ENCODE peak calls at places on chromosome 11, in six cellular contexts. F is ovary, N is mammary epithelial cell, T is endodermal cell, W is aorta, B is PC-9. C is an unnamed sample.

GRCh38 chr11:128548655-128549255 is 38.6 kb downstream of the ETS1 start:
- DNase-seq in F (peak; percentile 81), N (no peak), T (peak; percentile 78), W (peak; percentile 62), B (no peak), C (peak; percentile 88)

GRCh38 chr11:46529928-46530574 is 63.8 kb downstream of the AMBRA1 start:
- DNase-seq in F (no peak), N (no peak), T (no peak), W (no peak), B (no peak), C (no peak)

GRCh38 chr11:70423523-70424505 is 25.5 kb downstream of the CTTN start:
- DNase-seq in F (no peak), N (peak; percentile 67), T (peak; percentile 60), W (no peak), B (peak; percentile 89), C (peak; percentile 45)

GRCh38 chr11:56750190-56750589 is 1.7 kb upstream of the OR9G4 start:
- DNase-seq in F (no peak), N (no peak), T (peak; percentile 54), W (no peak), B (no peak), C (no peak)

GRCh38 chr11:33687733-33688479 is 12.7 kb downstream of the C11orf91 start:
- DNase-seq in F (peak; percentile 43), N (peak; percentile 88), T (peak; percentile 84), W (no peak), B (peak; percentile 61), C (no peak)

GRCh38 chr11:77068461-77069335 is 1.9 kb downstream of the CAPN5 start:
- DNase-seq in F (peak; percentile 35), N (no peak), T (peak; percentile 29), W (no peak), B (no peak), C (no peak)

GRCh38 chr11:90453525-90453924 is 230.7 kb upstream of the CHORDC1 start:
- DNase-seq in F (no peak), N (no peak), T (no peak), W (no peak), B (no peak), C (no peak)

GRCh38 chr11:88059326-88059725 is 115.9 kb downstream of the RAB38 start:
- DNase-seq in F (no peak), N (no peak), T (no peak), W (no peak), B (no peak), C (no peak)

GRCh38 chr11:22711212-22711770 is 44.9 kb downstream of the GAS2 start:
- DNase-seq in F (no peak), N (peak; percentile 82), T (no peak), W (no peak), B (peak; percentile 22), C (no peak)

GRCh38 chr11:62489204-62489603 is 57.4 kb downstream of the AHNAK start:
- DNase-seq in F (no peak), N (no peak), T (no peak), W (no peak), B (no peak), C (no peak)

GRCh38 chr11:134343646-134344045 is 11.9 kb downstream of the GLB1L2 start:
- DNase-seq in F (no peak), N (no peak), T (no peak), W (no peak), B (no peak), C (no peak)

GRCh38 chr11:64052938-64053622 is 17.3 kb downstream of the FLRT1 start:
- DNase-seq in F (no peak), N (no peak), T (no peak), W (no peak), B (no peak), C (no peak)

GRCh38 chr11:58004664-58005063 is 19.0 kb upstream of the OR9Q1 start:
- DNase-seq in F (no peak), N (no peak), T (no peak), W (no peak), B (no peak), C (no peak)

GRCh38 chr11:17734418-17734911 is at the start of gene KCNC1:
- DNase-seq in F (peak; percentile 26), N (no peak), T (peak; percentile 77), W (no peak), B (no peak), C (peak; percentile 67)

GRCh38 chr11:35864131-35864530 is 79.7 kb upstream of the LDLRAD3 start:
- DNase-seq in F (no peak), N (no peak), T (no peak), W (no peak), B (no peak), C (no peak)

GRCh38 chr11:82146789-82147188 is 586.9 kb downstream of the FAM181B start:
- DNase-seq in F (no peak), N (no peak), T (no peak), W (no peak), B (no peak), C (no peak)

GRCh38 chr11:134676516-134677287 is 264.7 kb upstream of the B3GAT1 start:
- DNase-seq in F (no peak), N (no peak), T (no peak), W (no peak), B (no peak), C (no peak)

GRCh38 chr11:33375688-33376311 is 118.6 kb downstream of the HIPK3 start:
- DNase-seq in F (no peak), N (peak; percentile 51), T (peak; percentile 82), W (no peak), B (peak; percentile 23), C (no peak)

GRCh38 chr11:2092956-2093412 is 46.2 kb downstream of the IGF2 start:
- DNase-seq in F (no peak), N (peak; percentile 95), T (peak; percentile 56), W (peak; percentile 76), B (peak; percentile 93), C (peak; percentile 91)

GRCh38 chr11:83087035-83087434 is 15.3 kb upstream of the RAB30 start:
- DNase-seq in F (no peak), N (no peak), T (no peak), W (no peak), B (no peak), C (no peak)

GRCh38 chr11:10818594-10818993 is 9.9 kb upstream of the EIF4G2 start:
- DNase-seq in F (no peak), N (peak; percentile 55), T (no peak), W (no peak), B (no peak), C (no peak)

GRCh38 chr11:28581286-28582242 is 473.4 kb downstream of the METTL15 start:
- DNase-seq in F (no peak), N (no peak), T (peak; percentile 60), W (no peak), B (no peak), C (no peak)

GRCh38 chr11:7281083-7281482 is 29.4 kb downstream of the SYT9 start:
- DNase-seq in F (no peak), N (peak; percentile 86), T (no peak), W (no peak), B (no peak), C (no peak)

GRCh38 chr11:120136356-120136755 is 1.6 kb downstream of the TRIM29 start:
- DNase-seq in F (no peak), N (no peak), T (no peak), W (no peak), B (no peak), C (no peak)

GRCh38 chr11:90717522-90717921 is 494.7 kb upstream of the CHORDC1 start:
- DNase-seq in F (no peak), N (no peak), T (no peak), W (no peak), B (no peak), C (no peak)

GRCh38 chr11:75103380-75104026 is 6.8 kb upstream of the OR2AT4 start:
- DNase-seq in F (no peak), N (peak; percentile 34), T (no peak), W (no peak), B (no peak), C (no peak)

DNA sequence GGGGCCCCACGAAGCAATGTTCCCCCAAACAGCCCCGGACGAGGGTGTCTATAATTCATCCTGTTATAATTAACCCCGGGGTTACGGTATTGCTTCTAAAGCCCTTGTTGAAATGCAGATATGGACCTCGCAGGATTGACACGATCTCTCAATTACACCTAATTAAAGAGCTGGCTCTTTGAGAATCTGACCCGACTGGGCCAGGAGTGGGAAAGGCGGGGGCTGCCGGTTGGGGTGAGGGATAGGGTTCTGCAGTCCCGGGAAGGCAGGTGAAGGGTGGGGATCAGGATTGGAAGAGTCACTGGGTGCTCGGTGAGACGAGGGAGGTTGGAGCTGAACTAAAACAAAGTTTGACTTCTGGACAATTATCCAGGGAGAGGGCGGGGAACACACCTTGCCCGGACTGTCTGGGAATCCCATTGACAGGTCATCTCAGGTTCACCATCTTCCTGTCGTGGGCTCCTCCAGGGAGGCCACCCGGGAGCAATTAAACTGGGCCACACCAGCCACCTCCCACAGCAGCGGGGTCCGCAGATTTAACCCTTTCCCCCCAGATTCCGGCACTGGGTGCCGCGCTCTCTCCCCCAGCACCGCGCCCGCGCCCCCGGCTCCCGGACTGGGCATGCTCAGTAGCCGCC is 368 bp upstream of the ELMOD1 start:
- DNase-seq in F (no peak), N (no peak), T (peak; percentile 67), W (no peak), B (peak; percentile 1), C (no peak)
- H3K4me3 ChIP-seq in F (peak overlapping the region; percentile 41), N (peak overlapping the region; percentile 55), T (peak overlapping the region; percentile 87), W (peak overlapping the region; percentile 56), B (peak overlapping the region; percentile 59), C (peak overlapping the region; percentile 50)

GRCh38 chr11:111765320-111765983 is 737 bp downstream of the PPP2R1B start:
- DNase-seq in F (no peak), N (peak; percentile 16), T (no peak), W (no peak), B (no peak), C (no peak)

GRCh38 chr11:111764621-111765020 is 1.6 kb downstream of the PPP2R1B start:
- DNase-seq in F (no peak), N (peak; percentile 13), T (no peak), W (no peak), B (no peak), C (no peak)

GRCh38 chr11:111761056-111761455 is 5.1 kb downstream of the PPP2R1B start:
- DNase-seq in F (no peak), N (no peak), T (no peak), W (no peak), B (no peak), C (no peak)

GRCh38 chr11:111762526-111762925 is 3.7 kb downstream of the PPP2R1B start:
- DNase-seq in F (no peak), N (no peak), T (no peak), W (no peak), B (no peak), C (no peak)

GRCh38 chr11:111762981-111763643 is 3.1 kb downstream of the PPP2R1B start:
- DNase-seq in F (no peak), N (no peak), T (no peak), W (no peak), B (no peak), C (no peak)
- H3K4me3 ChIP-seq in F (no peak overlapping the region), N (no peak overlapping the region), T (no peak overlapping the region), W (no peak overlapping the region), B (no peak overlapping the region), C (no peak overlapping the region)

GRCh38 chr11:67298786-67299185 is 4.5 kb upstream of the SSH3 start:
- DNase-seq in F (no peak), N (no peak), T (no peak), W (no peak), B (no peak), C (no peak)
- H3K4me3 ChIP-seq in F (no peak overlapping the region), N (no peak overlapping the region), T (no peak overlapping the region), W (no peak overlapping the region), B (no peak overlapping the region), C (no peak overlapping the region)

DNA sequence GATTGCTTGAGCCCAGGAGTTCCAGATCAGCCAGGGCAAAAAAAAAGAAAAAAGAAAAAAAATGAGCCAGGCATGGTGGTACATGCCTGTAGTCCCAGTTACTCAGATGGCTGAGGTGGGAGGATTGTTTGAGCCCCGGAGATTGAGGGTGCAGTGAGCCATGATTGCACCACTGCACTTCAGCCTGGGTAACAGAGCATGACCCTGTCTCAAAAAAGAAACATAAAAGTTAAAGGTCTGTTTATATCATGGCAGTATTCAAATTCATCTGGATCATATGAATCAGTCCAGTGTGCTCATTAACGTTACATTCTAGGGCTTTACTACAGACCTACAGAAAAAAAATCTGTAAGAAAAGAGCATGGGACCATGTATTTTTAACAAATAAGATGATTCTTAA is 13.9 kb downstream of the HSD17B12 start:
- DNase-seq in F (no peak), N (no peak), T (no peak), W (no peak), B (no peak), C (no peak)
- H3K4me3 ChIP-seq in F (no peak overlapping the region), N (no peak overlapping the region), T (no peak overlapping the region), W (no peak overlapping the region), B (no peak overlapping the region), C (no peak overlapping the region)

C was measured in right cardiac atrium.